ENCODE peak calls at places on chromosomes 1 and 21, in four cellular contexts. C, K, Q and U are unnamed samples.

GRCh38 chr1:23728997-23729390 is 14.3 kb upstream of the ELOA start:
- DNase-seq in Q (no peak), C (no peak), K (no peak), U (no peak)

GRCh38 chr1:174169342-174169741 is 10.0 kb downstream of the RABGAP1L start:
- DNase-seq in C (no peak), K (no peak), Q (no peak), U (no peak)

GRCh38 chr1:178134061-178134460 is 40.2 kb downstream of the RASAL2 start:
- DNase-seq in K (peak; percentile 55), C (peak; percentile 82), Q (no peak), U (peak; percentile 68)

GRCh38 chr1:110339040-110339426 is at the start of gene RBM15:
- DNase-seq in Q (peak; percentile 99), C (peak; percentile 100), K (no peak), U (peak; percentile 100)

GRCh38 chr1:151326619-151327222 is 495 bp downstream of the PI4KB start:
- DNase-seq in K (peak; percentile 56), C (peak; percentile 49), Q (no peak), U (peak; percentile 52)

GRCh38 chr1:62391369-62391971 is 45.4 kb upstream of the USP1 start:
- DNase-seq in C (no peak), Q (no peak), K (peak; percentile 17), U (no peak)

GRCh38 chr21:37225440-37225839 is 41.7 kb downstream of the VPS26C start:
- DNase-seq in K (no peak), C (no peak), Q (peak; percentile 53), U (no peak)

GRCh38 chr1:198096390-198096789 is 60.4 kb upstream of the NEK7 start:
- DNase-seq in K (no peak), C (peak; percentile 47), Q (no peak), U (no peak)

GRCh38 chr1:1946540-1946939 is 27.5 kb upstream of the TMEM52 start:
- DNase-seq in K (peak; percentile 15), Q (no peak), C (peak; percentile 7), U (no peak)

GRCh38 chr1:38815903-38816627 is 43.5 kb downstream of the RRAGC start:
- DNase-seq in K (no peak), C (no peak), Q (no peak), U (no peak)

GRCh38 chr1:179800481-179800880 is 57.4 kb downstream of the FAM163A start:
- DNase-seq in C (no peak), Q (no peak), K (no peak), U (no peak)

GRCh38 chr1:92218559-92218958 is 844 bp downstream of the C1orf146 start:
- DNase-seq in Q (no peak), C (no peak), K (no peak), U (no peak)

GRCh38 chr1:243916160-243916559 is 66.1 kb upstream of the AKT3 start:
- DNase-seq in Q (no peak), C (peak; percentile 46), K (no peak), U (peak; percentile 21)

GRCh38 chr21:45994086-45994661 is 12.6 kb downstream of the COL6A1 start:
- DNase-seq in C (no peak), Q (no peak), K (no peak), U (no peak)

GRCh38 chr1:44024031-44024902 is 7.0 kb downstream of the SLC6A9 start:
- DNase-seq in C (no peak), K (no peak), Q (no peak), U (no peak)

GRCh38 chr1:1347663-1348419 is 1.4 kb downstream of the DVL1 start:
- DNase-seq in K (no peak), Q (no peak), C (peak; percentile 25), U (peak; percentile 54)

GRCh38 chr1:162696286-162696862 is 64.1 kb downstream of the DDR2 start:
- DNase-seq in K (peak; percentile 99), Q (no peak), C (peak; percentile 93), U (peak; percentile 89)

GRCh38 chr1:243323481-243323880 is 67.6 kb downstream of the SDCCAG8 start:
- DNase-seq in K (no peak), Q (no peak), C (peak; percentile 27), U (no peak)

GRCh38 chr21:32007461-32007860 is 134.6 kb downstream of the HUNK start:
- DNase-seq in C (peak; percentile 82), K (no peak), Q (no peak), U (no peak)

GRCh38 chr1:230308039-230308438 is 118.1 kb downstream of the PGBD5 start:
- DNase-seq in C (peak; percentile 64), Q (no peak), K (peak; percentile 65), U (peak; percentile 88)

GRCh38 chr1:230109871-230110667 is 43.0 kb downstream of the GALNT2 start:
- DNase-seq in K (peak; percentile 32), C (peak; percentile 43), Q (peak; percentile 40), U (no peak)

GRCh38 chr1:155940993-155941844 is at the start of gene RXFP4:
- DNase-seq in K (no peak), C (no peak), Q (no peak), U (peak; percentile 34)

GRCh38 chr21:25175938-25176337 is 431.3 kb downstream of the MRPL39 start:
- DNase-seq in C (no peak), K (no peak), Q (no peak), U (no peak)

GRCh38 chr1:30335997-30336390 is 387.4 kb downstream of the MATN1 start:
- DNase-seq in C (no peak), Q (no peak), K (no peak), U (no peak)

GRCh38 chr1:222546548-222547259 is 1.2 kb downstream of the HHIPL2 start:
- DNase-seq in K (peak; percentile 80), C (peak; percentile 83), Q (no peak), U (peak; percentile 90)
- H3K4me3 ChIP-seq in K (peak overlapping the region; percentile 18), C (no peak overlapping the region), Q (no peak overlapping the region), U (no peak overlapping the region)

GRCh38 chr1:40385437-40386310 is 12.1 kb downstream of the SMAP2 start:
- DNase-seq in K (no peak), Q (peak; percentile 92), C (no peak), U (no peak)

GRCh38 chr1:40383095-40383487 is 9.6 kb downstream of the SMAP2 start:
- DNase-seq in C (no peak), K (no peak), Q (no peak), U (no peak)

GRCh38 chr1:40384887-40385286 is 11.4 kb downstream of the SMAP2 start:
- DNase-seq in C (no peak), Q (no peak), K (no peak), U (no peak)

GRCh38 chr1:40383488-40384412 is 10.2 kb downstream of the SMAP2 start:
- DNase-seq in Q (no peak), C (peak; percentile 93), K (peak; percentile 84), U (peak; percentile 15)

GRCh38 chr1:40384413-40384762 is 10.9 kb downstream of the SMAP2 start:
- DNase-seq in Q (no peak), C (no peak), K (no peak), U (no peak)
- H3K4me3 ChIP-seq in Q (peak overlapping the region; percentile 44), C (no peak overlapping the region), K (no peak overlapping the region), U (no peak overlapping the region)

GRCh38 chr1:161119017-161119378 is 1.1 kb downstream of the NIT1 start:
- DNase-seq in K (no peak), Q (no peak), C (no peak), U (peak; percentile 35)
- H3K4me3 ChIP-seq in K (peak overlapping the region; percentile 92), Q (no peak overlapping the region), C (peak overlapping the region; percentile 87), U (peak overlapping the region; percentile 97)

GRCh38 chr1:228457396-228458176 is 29.6 kb upstream of the RNF187 start:
- DNase-seq in Q (peak; percentile 88), C (peak; percentile 99), K (peak; percentile 99), U (peak; percentile 99)

GRCh38 chr1:228456252-228457016 is 30.7 kb upstream of the RNF187 start:
- DNase-seq in C (no peak), K (no peak), Q (no peak), U (no peak)

GRCh38 chr1:228459091-228459993 is 27.8 kb upstream of the RNF187 start:
- DNase-seq in K (peak; percentile 83), C (peak; percentile 85), Q (peak; percentile 36), U (peak; percentile 86)

GRCh38 chr1:228455715-228456114 is 31.5 kb upstream of the RNF187 start:
- DNase-seq in Q (no peak), C (peak; percentile 31), K (peak; percentile 53), U (no peak)

DNA sequence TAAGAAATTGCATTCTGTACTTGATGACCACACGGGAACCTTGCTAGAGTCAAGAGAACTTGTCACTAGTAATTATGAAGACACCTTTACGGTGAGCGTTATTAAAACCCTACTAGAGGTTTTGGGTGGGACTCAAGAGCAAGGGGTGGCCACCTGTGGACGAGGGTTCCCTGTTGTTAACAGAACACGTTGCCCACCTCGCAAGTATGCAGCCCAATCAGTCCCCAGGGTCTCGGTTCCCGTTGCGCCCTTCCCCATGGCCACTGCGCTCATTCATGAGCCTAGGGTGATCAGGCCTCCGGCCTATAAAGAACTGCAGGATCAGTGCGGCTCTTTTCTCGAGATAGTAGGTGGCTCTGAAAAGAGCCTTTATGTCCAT is 30.2 kb upstream of the RNF187 start:
- DNase-seq in K (no peak), C (no peak), Q (no peak), U (no peak)
- H3K4me3 ChIP-seq in K (peak overlapping the region; percentile 84), C (peak overlapping the region; percentile 50), Q (peak overlapping the region; percentile 78), U (peak overlapping the region; percentile 82)

GRCh38 chr1:111990026-111990877 is 784 bp upstream of the KCND3 start:
- DNase-seq in K (no peak), Q (no peak), C (no peak), U (peak; percentile 15)

GRCh38 chr1:111988377-111988742 is 1.1 kb downstream of the KCND3 start:
- DNase-seq in C (no peak), K (no peak), Q (no peak), U (no peak)

GRCh38 chr1:111990878-111991760 is 1.7 kb upstream of the KCND3 start:
- DNase-seq in Q (no peak), K (peak; percentile 8), C (no peak), U (peak; percentile 76)

GRCh38 chr1:111988743-111989453 is 570 bp downstream of the KCND3 start:
- DNase-seq in C (no peak), Q (no peak), K (no peak), U (no peak)

DNA sequence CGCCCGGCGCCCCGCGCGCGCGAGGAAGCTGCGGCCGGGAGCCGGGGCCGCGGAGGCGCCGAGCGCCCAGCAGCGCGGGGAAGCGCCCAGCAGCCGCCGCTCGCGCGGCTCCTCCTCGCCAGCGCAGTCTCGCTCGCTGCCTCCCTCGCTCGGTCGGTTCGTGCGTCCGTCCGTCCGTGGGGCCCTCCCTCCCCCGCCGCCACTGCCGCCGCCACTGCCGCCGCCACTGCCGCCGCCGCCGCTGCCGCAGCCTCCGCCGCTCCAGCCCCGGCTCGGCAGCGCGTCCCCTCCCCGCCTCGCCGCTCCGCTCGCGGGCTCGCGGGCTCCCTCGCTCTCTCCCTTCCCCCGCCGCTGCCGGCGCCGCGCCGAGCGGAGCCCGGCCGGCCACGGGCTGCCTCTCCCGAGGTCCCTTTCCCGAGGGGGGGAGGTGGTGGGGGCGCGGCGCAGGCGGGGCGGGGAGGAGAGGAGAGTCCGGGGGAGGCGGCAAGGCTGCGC is at the start of gene KCND3:
- DNase-seq in K (peak; percentile 4), C (peak; percentile 3), Q (no peak), U (peak; percentile 46)
- H3K4me3 ChIP-seq in K (peak within 1 kb of the TSS; percentile 46), C (peak within 1 kb of the TSS; percentile 39), Q (no peak within 1 kb of the TSS), U (peak within 1 kb of the TSS; percentile 42)